ENCODE peak calls at places on chromosome X, in six cellular contexts. One of them, this sample, is unnamed.

GRCh38 chrX:22081475-22082092 is 49.5 kb downstream of the PHEX start:
- DNase-seq in fibroblast of lung: peak
- DNase-seq in gastrocnemius medialis: no peak
- DNase-seq in lower lobe of right lung: peak
- DNase-seq in left lung: peak
- DNase-seq in cardiac fibroblast: peak
- DNase-seq in this sample: peak

GRCh38 chrX:154352012-154352401 is 22.4 kb downstream of the FLNA start:
- DNase-seq in fibroblast of lung: no peak
- DNase-seq in gastrocnemius medialis: no peak
- DNase-seq in lower lobe of right lung: no peak
- DNase-seq in left lung: no peak
- DNase-seq in cardiac fibroblast: no peak
- DNase-seq in this sample: no peak

GRCh38 chrX:57678686-57679428 is 1.2 kb downstream of the NLRP2B start:
- DNase-seq in fibroblast of lung: no peak
- DNase-seq in gastrocnemius medialis: no peak
- DNase-seq in lower lobe of right lung: no peak
- DNase-seq in left lung: no peak
- DNase-seq in cardiac fibroblast: no peak
- DNase-seq in this sample: no peak

GRCh38 chrX:149198980-149199732 is 305.9 kb downstream of the IDS start:
- DNase-seq in fibroblast of lung: no peak
- DNase-seq in gastrocnemius medialis: no peak
- DNase-seq in lower lobe of right lung: no peak
- DNase-seq in left lung: no peak
- DNase-seq in cardiac fibroblast: no peak
- DNase-seq in this sample: no peak

GRCh38 chrX:49171752-49172279 is at the start of gene PLP2:
- DNase-seq in fibroblast of lung: peak
- DNase-seq in gastrocnemius medialis: peak
- DNase-seq in lower lobe of right lung: peak
- DNase-seq in left lung: no peak
- DNase-seq in cardiac fibroblast: peak
- DNase-seq in this sample: peak

GRCh38 chrX:108735680-108736508 is 469 bp downstream of the IRS4 start:
- DNase-seq in fibroblast of lung: peak
- DNase-seq in gastrocnemius medialis: no peak
- DNase-seq in lower lobe of right lung: no peak
- DNase-seq in left lung: no peak
- DNase-seq in cardiac fibroblast: peak
- DNase-seq in this sample: peak

GRCh38 chrX:78643106-78643505 is 16.0 kb downstream of the RTL3 start:
- DNase-seq in fibroblast of lung: no peak
- DNase-seq in gastrocnemius medialis: no peak
- DNase-seq in lower lobe of right lung: no peak
- DNase-seq in left lung: no peak
- DNase-seq in cardiac fibroblast: peak
- DNase-seq in this sample: peak

GRCh38 chrX:23742693-23743622 is at the start of gene ACOT9:
- DNase-seq in fibroblast of lung: peak
- DNase-seq in gastrocnemius medialis: peak
- DNase-seq in lower lobe of right lung: peak
- DNase-seq in left lung: peak
- DNase-seq in cardiac fibroblast: peak
- DNase-seq in this sample: peak

GRCh38 chrX:135985123-135985973 is at the start of gene SLC9A6:
- DNase-seq in fibroblast of lung: peak
- DNase-seq in gastrocnemius medialis: peak
- DNase-seq in lower lobe of right lung: peak
- DNase-seq in left lung: peak
- DNase-seq in cardiac fibroblast: peak
- DNase-seq in this sample: peak

GRCh38 chrX:122545778-122546177 is 638.3 kb upstream of the GRIA3 start:
- DNase-seq in fibroblast of lung: no peak
- DNase-seq in gastrocnemius medialis: no peak
- DNase-seq in lower lobe of right lung: no peak
- DNase-seq in left lung: no peak
- DNase-seq in cardiac fibroblast: no peak
- DNase-seq in this sample: no peak

GRCh38 chrX:116657071-116657470 is 194.3 kb upstream of the CT83 start:
- DNase-seq in fibroblast of lung: no peak
- DNase-seq in gastrocnemius medialis: no peak
- DNase-seq in lower lobe of right lung: no peak
- DNase-seq in left lung: no peak
- DNase-seq in cardiac fibroblast: no peak
- DNase-seq in this sample: no peak

GRCh38 chrX:24005867-24006266 is 21.1 kb downstream of the KLHL15 start:
- DNase-seq in fibroblast of lung: no peak
- DNase-seq in gastrocnemius medialis: no peak
- DNase-seq in lower lobe of right lung: no peak
- DNase-seq in left lung: no peak
- DNase-seq in cardiac fibroblast: no peak
- DNase-seq in this sample: no peak

GRCh38 chrX:123749643-123750042 is 16.8 kb upstream of the THOC2 start:
- DNase-seq in fibroblast of lung: no peak
- DNase-seq in gastrocnemius medialis: no peak
- DNase-seq in lower lobe of right lung: no peak
- DNase-seq in left lung: no peak
- DNase-seq in cardiac fibroblast: peak
- DNase-seq in this sample: peak

GRCh38 chrX:97909245-97909644 is 1025.5 kb downstream of the RPA4 start:
- DNase-seq in fibroblast of lung: no peak
- DNase-seq in gastrocnemius medialis: no peak
- DNase-seq in lower lobe of right lung: no peak
- DNase-seq in left lung: no peak
- DNase-seq in cardiac fibroblast: no peak
- DNase-seq in this sample: no peak

GRCh38 chrX:47583240-47583861 is 1.1 kb downstream of the TIMP1 start:
- DNase-seq in fibroblast of lung: no peak
- DNase-seq in gastrocnemius medialis: no peak
- DNase-seq in lower lobe of right lung: no peak
- DNase-seq in left lung: no peak
- DNase-seq in cardiac fibroblast: no peak
- DNase-seq in this sample: no peak

GRCh38 chrX:133922390-133922772 is 63.0 kb downstream of the GPC3 start:
- DNase-seq in fibroblast of lung: no peak
- DNase-seq in gastrocnemius medialis: no peak
- DNase-seq in lower lobe of right lung: no peak
- DNase-seq in left lung: no peak
- DNase-seq in cardiac fibroblast: no peak
- DNase-seq in this sample: no peak

GRCh38 chrX:10450229-10450958 is 170.0 kb downstream of the MID1 start:
- DNase-seq in fibroblast of lung: peak
- DNase-seq in gastrocnemius medialis: no peak
- DNase-seq in lower lobe of right lung: no peak
- DNase-seq in left lung: no peak
- DNase-seq in cardiac fibroblast: peak
- DNase-seq in this sample: peak

GRCh38 chrX:69074726-69075125 is 90.5 kb downstream of the PJA1 start:
- DNase-seq in fibroblast of lung: no peak
- DNase-seq in gastrocnemius medialis: no peak
- DNase-seq in lower lobe of right lung: no peak
- DNase-seq in left lung: no peak
- DNase-seq in cardiac fibroblast: no peak
- DNase-seq in this sample: no peak

GRCh38 chrX:103817502-103817901 is 14.6 kb downstream of the RAB9B start:
- DNase-seq in fibroblast of lung: peak
- DNase-seq in gastrocnemius medialis: no peak
- DNase-seq in lower lobe of right lung: no peak
- DNase-seq in left lung: no peak
- DNase-seq in cardiac fibroblast: peak
- DNase-seq in this sample: peak

GRCh38 chrX:44945736-44946135 is 72.7 kb downstream of the KDM6A start:
- DNase-seq in fibroblast of lung: no peak
- DNase-seq in gastrocnemius medialis: no peak
- DNase-seq in lower lobe of right lung: no peak
- DNase-seq in left lung: no peak
- DNase-seq in cardiac fibroblast: no peak
- DNase-seq in this sample: peak
- TF ChIP-seq CTCF in fibroblast of lung: no peak
- TF ChIP-seq CTCF in gastrocnemius medialis: peak
- TF ChIP-seq CTCF in lower lobe of right lung: peak
- TF ChIP-seq CTCF in left lung: no peak
- TF ChIP-seq CTCF in cardiac fibroblast: peak
- TF ChIP-seq CTCF in this sample: peak

GRCh38 chrX:14528629-14529287 is 578 bp upstream of the GLRA2 start:
- DNase-seq in fibroblast of lung: peak
- DNase-seq in gastrocnemius medialis: no peak
- DNase-seq in lower lobe of right lung: peak
- DNase-seq in left lung: peak
- DNase-seq in cardiac fibroblast: peak
- DNase-seq in this sample: peak

GRCh38 chrX:14533867-14534266 is 4.5 kb downstream of the GLRA2 start:
- DNase-seq in fibroblast of lung: no peak
- DNase-seq in gastrocnemius medialis: no peak
- DNase-seq in lower lobe of right lung: no peak
- DNase-seq in left lung: no peak
- DNase-seq in cardiac fibroblast: no peak
- DNase-seq in this sample: no peak

DNA sequence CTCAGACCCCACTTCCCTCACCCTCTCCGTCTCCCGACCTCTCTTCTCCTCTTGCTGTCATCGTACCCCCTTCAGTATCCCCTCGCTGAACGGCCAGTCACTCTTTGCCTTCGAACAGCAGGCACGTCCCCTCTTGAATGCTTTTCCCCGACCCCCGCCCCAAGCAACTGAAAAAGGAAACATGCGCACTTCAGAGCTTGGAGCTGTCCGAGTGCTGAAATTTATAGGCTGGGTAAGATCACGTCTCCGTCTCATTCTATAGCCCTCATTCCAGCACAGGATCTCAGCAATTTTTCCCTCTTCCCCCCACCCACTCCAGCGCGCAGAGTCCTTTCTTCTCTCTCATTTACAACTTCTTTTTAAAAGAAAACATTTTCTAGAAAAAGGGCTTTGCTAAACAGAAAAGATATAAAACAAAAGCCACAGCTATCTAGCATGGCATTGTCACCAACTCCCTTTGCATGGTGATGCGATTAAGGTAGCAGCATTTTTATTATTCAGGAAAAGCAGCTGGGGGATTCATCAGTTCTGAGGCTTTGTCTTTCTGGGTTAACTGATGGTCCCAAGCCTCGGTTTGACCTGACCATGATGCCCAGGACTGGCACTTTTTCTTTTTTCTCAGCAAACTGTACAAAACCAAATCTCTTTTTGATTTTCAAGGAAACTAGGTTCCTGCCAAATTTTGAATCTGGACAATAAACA is at the start of gene GLRA2:
- DNase-seq in fibroblast of lung: peak
- DNase-seq in gastrocnemius medialis: no peak
- DNase-seq in lower lobe of right lung: no peak
- DNase-seq in left lung: no peak
- DNase-seq in cardiac fibroblast: peak
- DNase-seq in this sample: peak
- H3K4me3 ChIP-seq in fibroblast of lung: no peak
- H3K4me3 ChIP-seq in gastrocnemius medialis: no peak
- H3K4me3 ChIP-seq in lower lobe of right lung: no peak
- H3K4me3 ChIP-seq in left lung: no peak
- H3K4me3 ChIP-seq in cardiac fibroblast: no peak
- H3K4me3 ChIP-seq in this sample: no peak

DNA sequence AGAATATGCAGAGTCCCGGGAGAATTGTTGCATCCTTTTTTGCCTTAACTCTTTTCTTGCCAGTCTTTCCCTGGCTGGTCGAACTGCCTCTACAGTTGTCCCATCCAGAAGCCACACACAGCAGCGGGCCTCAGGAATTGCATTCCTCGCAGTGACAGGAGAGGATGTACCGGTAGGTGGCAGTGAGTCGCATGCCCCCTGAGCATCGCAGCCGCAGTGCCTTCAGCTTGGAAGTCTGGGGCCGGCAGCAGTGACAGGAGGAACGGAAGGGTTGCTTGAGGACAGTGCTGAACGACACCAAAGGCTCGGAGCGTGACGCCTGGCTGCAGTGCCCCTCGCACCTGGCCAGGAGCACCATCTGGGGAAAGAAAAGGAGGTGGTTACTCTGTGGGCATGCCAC is 23.5 kb downstream of the NDP start:
- DNase-seq in fibroblast of lung: no peak
- DNase-seq in gastrocnemius medialis: no peak
- DNase-seq in lower lobe of right lung: peak
- DNase-seq in left lung: no peak
- DNase-seq in cardiac fibroblast: peak
- DNase-seq in this sample: no peak
- TF ChIP-seq CTCF in fibroblast of lung: no peak
- TF ChIP-seq CTCF in gastrocnemius medialis: no peak
- TF ChIP-seq CTCF in lower lobe of right lung: peak
- TF ChIP-seq CTCF in left lung: peak
- TF ChIP-seq CTCF in cardiac fibroblast: peak
- TF ChIP-seq CTCF in this sample: peak

GRCh38 chrX:46576458-46576857 is 2.9 kb downstream of the CHST7 start:
- DNase-seq in fibroblast of lung: peak
- DNase-seq in gastrocnemius medialis: peak
- DNase-seq in lower lobe of right lung: no peak
- DNase-seq in left lung: no peak
- DNase-seq in cardiac fibroblast: peak
- DNase-seq in this sample: no peak
- H3K4me3 ChIP-seq in fibroblast of lung: peak
- H3K4me3 ChIP-seq in gastrocnemius medialis: peak
- H3K4me3 ChIP-seq in lower lobe of right lung: peak
- H3K4me3 ChIP-seq in left lung: no peak
- H3K4me3 ChIP-seq in cardiac fibroblast: peak
- H3K4me3 ChIP-seq in this sample: peak

GRCh38 chrX:38375888-38376287 is 23.5 kb downstream of the OTC start:
- DNase-seq in fibroblast of lung: peak
- DNase-seq in gastrocnemius medialis: no peak
- DNase-seq in lower lobe of right lung: no peak
- DNase-seq in left lung: no peak
- DNase-seq in cardiac fibroblast: peak
- DNase-seq in this sample: peak
- TF ChIP-seq CTCF in fibroblast of lung: peak
- TF ChIP-seq CTCF in gastrocnemius medialis: no peak
- TF ChIP-seq CTCF in lower lobe of right lung: peak
- TF ChIP-seq CTCF in left lung: peak
- TF ChIP-seq CTCF in cardiac fibroblast: peak
- TF ChIP-seq CTCF in this sample: peak

DNA sequence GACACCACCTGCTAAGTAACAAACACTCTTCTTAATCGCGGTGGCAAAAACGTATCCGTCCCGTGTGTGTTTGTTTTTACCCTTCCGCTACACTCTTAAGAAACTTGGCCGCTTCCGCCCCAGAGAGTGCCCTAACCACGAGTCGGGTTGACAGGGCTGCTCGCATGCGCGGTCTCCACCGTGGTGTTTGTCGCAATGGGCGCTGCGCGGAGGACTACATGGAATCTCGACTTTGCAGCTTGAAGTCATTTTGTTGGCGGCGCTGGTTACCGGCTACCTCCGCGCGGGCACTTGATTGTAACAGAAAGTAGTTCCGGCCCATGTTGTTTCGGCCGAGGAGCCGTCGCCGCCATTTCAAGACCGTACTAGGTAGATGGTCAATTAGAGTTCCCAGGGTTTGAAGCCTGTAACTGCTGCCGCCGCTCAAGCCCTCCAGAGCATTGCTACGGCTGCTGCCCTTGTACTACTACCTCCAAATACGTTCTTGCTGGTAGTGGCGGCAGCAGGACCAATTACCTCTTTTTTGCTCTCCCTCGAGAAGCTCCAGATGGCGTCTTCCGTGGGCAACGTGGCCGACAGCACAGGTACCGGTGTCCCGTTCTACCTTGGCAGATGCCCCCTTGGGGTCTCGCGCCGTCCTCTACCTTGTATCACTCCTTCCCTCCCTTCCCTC is at the start of gene OGT:
- DNase-seq in fibroblast of lung: peak
- DNase-seq in gastrocnemius medialis: peak
- DNase-seq in lower lobe of right lung: peak
- DNase-seq in left lung: peak
- DNase-seq in cardiac fibroblast: peak
- DNase-seq in this sample: peak
- H3K4me3 ChIP-seq in fibroblast of lung: peak
- H3K4me3 ChIP-seq in gastrocnemius medialis: peak
- H3K4me3 ChIP-seq in lower lobe of right lung: peak
- H3K4me3 ChIP-seq in left lung: peak
- H3K4me3 ChIP-seq in cardiac fibroblast: peak
- H3K4me3 ChIP-seq in this sample: peak